ENCODE peak calls at places on chromosomes 1 and 21, in five cellular contexts. H is trophoblast cell, D is mesenchymal stem cell, S is H1, R is mesendoderm. X is an unnamed sample.

GRCh38 chr1:156627313-156627880 is 8.2 kb downstream of the HAPLN2 start:
- DNase-seq in R (peak), D (peak), S (no peak), H (peak), X (peak)

GRCh38 chr1:53332188-53332564 is 4.3 kb upstream of the LRP8 start:
- DNase-seq in R (no peak), H (no peak), D (no peak), S (no peak), X (no peak)

GRCh38 chr1:108505766-108506075 is 54.2 kb upstream of the EEIG2 start:
- DNase-seq in R (no peak), S (no peak), H (no peak), D (no peak), X (no peak)

GRCh38 chr1:64147759-64148158 is 55.7 kb upstream of the UBE2U start:
- DNase-seq in D (no peak), S (no peak), R (no peak), H (no peak), X (no peak)

GRCh38 chr1:1437904-1438376 is 2.5 kb downstream of the VWA1 start:
- DNase-seq in R (no peak), S (no peak), H (no peak), D (no peak), X (no peak)

GRCh38 chr1:155872527-155872926 is 13.2 kb downstream of the SYT11 start:
- DNase-seq in H (no peak), R (no peak), D (no peak), S (no peak), X (no peak)

GRCh38 chr1:246691622-246692495 is 32.4 kb upstream of the SCCPDH start:
- DNase-seq in D (no peak), H (no peak), R (peak), S (no peak), X (no peak)

GRCh38 chr21:26840206-26840605 is 5.0 kb downstream of the ADAMTS1 start:
- DNase-seq in S (no peak), D (no peak), R (no peak), H (no peak), X (no peak)

GRCh38 chr1:45340816-45341215 is 576 bp upstream of the MUTYH start:
- DNase-seq in D (no peak), S (no peak), R (peak), H (no peak), X (no peak)

GRCh38 chr1:203127672-203128611 is at the start of gene ADORA1:
- DNase-seq in S (no peak), H (peak), D (peak), R (peak), X (peak)

GRCh38 chr1:205189162-205189561 is 22.3 kb downstream of the DSTYK start:
- DNase-seq in H (no peak), S (no peak), R (no peak), D (no peak), X (no peak)

GRCh38 chr21:27101533-27101932 is 134.6 kb upstream of the ADAMTS5 start:
- DNase-seq in R (no peak), D (no peak), S (no peak), H (no peak), X (no peak)

GRCh38 chr1:47812848-47813508 is 184.2 kb downstream of the TRABD2B start:
- DNase-seq in H (no peak), R (peak), S (no peak), D (no peak), X (no peak)

GRCh38 chr1:213122514-213122929 is 71.5 kb downstream of the RPS6KC1 start:
- DNase-seq in D (peak), H (peak), S (no peak), R (peak), X (no peak)

GRCh38 chr21:45523411-45524101 is 18.7 kb downstream of the SLC19A1 start:
- DNase-seq in S (no peak), H (no peak), D (no peak), R (no peak), X (no peak)
- H3K23ac ChIP-seq in S (no peak), H (no peak), D (no peak), R (no peak), X (no peak)

DNA sequence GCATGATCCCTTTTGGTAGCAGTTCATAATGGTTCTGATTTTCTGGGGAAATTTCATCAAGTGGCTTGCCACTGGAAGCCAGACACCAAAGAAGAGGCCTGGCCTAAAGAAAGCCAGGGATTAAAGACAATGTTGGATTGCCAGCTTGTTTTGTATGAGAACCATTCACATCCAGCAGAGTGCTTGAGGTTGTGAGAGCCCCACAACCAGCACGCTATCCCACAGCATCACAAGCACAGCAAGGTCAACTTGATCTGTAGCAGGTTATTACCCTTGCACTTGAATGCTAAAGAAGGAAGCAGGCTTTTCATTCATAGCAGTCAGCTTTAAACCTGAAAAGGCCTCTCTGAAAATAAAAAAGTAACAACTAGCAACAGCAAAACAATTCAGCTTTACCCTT is 399.8 kb downstream of the PLPP3 start:
- DNase-seq in R (no peak), S (no peak), H (no peak), D (no peak), X (no peak)
- H3K4ac ChIP-seq in R (no peak), S (no peak), H (no peak), D (no peak), X (no peak)

DNA sequence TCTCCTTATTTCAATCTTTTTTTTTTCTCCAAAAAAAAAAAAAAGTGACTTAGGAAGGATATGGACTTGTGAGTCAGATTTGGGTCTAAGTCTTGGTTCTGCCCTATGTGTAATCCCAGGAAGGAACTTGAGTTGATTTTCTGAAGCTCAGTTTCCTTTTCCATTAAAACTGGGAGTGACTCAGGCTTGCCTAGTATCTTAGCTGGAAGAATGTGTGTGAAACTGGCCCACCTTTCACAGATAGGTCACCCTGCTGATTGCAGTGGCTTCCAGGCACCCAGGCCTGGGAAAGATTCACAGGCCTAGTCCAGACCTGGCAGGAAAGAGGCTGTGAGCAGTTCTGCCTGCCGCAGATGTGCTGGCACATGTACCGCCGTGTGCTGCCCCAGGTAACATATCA is 218.3 kb upstream of the HOOK1 start:
- DNase-seq in D (peak), H (peak), S (no peak), R (peak), X (no peak)
- H4K8ac ChIP-seq in D (peak), H (no peak), S (no peak), R (no peak), X (no peak)

DNA sequence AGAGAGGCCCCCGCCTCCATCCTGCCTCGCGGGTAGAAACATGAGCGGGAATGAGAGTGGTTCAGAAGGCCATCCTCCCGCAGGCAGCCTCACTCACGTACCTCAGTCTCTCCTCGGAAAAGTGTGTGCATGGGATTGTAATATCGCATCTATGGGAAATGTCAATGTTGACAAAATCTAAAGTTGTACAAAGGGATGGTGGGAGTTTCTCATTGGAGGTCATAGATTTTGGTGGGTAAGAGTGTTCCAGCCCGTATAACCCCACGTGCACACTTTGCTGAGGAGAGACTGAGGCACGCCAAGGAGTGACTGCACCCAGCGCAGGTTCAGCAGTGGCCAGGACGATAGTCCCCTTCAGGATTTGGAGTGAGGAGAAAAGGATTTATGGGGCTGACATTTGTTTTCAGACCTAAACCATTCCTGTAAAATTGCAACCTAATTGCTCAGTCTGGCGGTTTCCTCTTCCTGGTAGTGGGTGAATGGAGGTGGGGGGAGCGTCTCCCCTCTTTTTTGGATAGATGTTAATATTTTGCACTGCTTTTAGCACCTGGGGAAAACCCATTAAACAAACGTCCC is 59.6 kb downstream of the GALNT2 start:
- DNase-seq in S (no peak), D (no peak), R (no peak), H (no peak), X (no peak)
- H3K23ac ChIP-seq in S (no peak), D (no peak), R (no peak), H (no peak), X (no peak)

GRCh38 chr1:234990874-234991801 is 137.5 kb downstream of the TOMM20 start:
- DNase-seq in R (no peak), S (no peak), D (no peak), H (no peak), X (no peak)
- H3K4ac ChIP-seq in R (no peak), S (no peak), D (no peak), H (no peak), X (no peak)

GRCh38 chr1:12594966-12595838 is 22.8 kb downstream of the DHRS3 start:
- DNase-seq in R (peak), S (no peak), H (no peak), D (peak), X (peak)

GRCh38 chr1:12593621-12594066 is 24.4 kb downstream of the DHRS3 start:
- DNase-seq in S (no peak), R (no peak), H (no peak), D (no peak), X (no peak)

GRCh38 chr1:12592496-12592895 is 25.5 kb downstream of the DHRS3 start:
- DNase-seq in S (no peak), H (no peak), D (no peak), R (no peak), X (no peak)

GRCh38 chr1:12595839-12596821 is 21.9 kb downstream of the DHRS3 start:
- DNase-seq in S (no peak), R (peak), D (peak), H (peak), X (peak)

DNA sequence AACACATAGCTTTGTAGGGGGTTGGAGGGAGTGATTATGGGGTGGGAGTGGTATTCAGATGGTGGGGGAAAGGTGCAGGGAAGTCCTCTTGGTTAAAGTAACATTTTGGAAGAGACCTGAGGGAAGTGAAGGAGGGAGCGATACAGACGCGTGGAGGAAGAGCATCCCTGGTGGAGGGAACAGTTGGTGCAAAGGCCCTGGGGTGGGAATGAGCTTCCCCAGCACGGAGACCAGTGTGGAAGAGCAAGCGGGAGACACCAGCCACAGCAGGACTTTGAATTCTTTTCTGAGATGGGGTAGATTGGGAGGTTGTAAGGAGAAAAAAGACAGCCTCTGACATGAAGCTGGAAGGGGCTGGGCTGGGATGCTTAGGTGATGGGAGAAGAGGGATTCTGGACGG is 23.5 kb downstream of the DHRS3 start:
- DNase-seq in S (no peak), H (no peak), R (no peak), D (no peak), X (no peak)
- H4K8ac ChIP-seq in S (peak), H (no peak), R (no peak), D (no peak), X (no peak)

DNA sequence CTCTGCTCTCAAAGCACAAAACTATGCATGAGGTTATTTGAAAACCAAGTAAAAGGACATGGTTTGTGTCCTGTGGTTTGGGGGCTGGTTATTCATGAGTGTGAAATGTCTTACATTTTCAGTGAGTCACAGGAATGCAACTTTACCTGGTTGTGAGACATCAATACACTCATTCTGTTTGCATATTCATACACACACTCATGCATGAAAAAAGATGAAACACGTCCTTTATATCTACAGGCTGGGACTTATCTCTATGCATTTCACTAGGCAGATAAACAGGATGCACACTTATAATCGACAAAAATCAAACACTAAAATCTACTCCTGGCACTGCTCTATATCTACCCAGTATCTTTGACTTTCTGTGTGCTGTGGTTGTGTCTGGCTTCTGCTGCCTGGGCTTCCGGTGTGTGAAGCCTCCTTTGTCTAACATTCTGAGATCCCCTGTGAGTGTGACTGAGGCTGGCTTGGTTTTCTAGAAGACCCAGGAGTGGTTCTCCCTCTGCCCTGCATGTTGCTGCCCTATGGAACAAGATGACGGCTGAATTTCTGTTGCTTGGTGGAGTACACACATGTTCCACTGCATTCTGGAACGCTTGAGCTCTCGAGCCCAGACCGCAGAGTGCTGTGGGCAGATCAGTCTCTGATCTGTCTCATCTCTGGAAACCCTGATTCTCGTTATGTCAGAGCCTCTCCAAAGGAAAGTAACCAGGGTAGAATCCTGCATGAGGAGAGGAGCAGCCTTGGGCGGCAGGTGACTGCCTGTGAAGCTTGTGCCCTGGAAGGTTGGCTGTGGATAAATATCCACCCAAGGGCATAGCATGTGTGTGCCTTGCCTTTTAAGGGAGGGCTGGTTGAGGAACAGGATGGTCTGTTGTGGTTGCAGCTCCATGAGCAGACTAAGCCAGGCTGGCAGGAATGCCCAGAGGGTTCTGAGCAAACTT is 19.7 kb upstream of the FASLG start:
- DNase-seq in R (peak), H (peak), S (no peak), D (peak), X (no peak)
- H3K23ac ChIP-seq in R (no peak), H (no peak), S (no peak), D (no peak), X (no peak)

X was measured in H9.